ENCODE peak calls at places on chromosomes 11 and 22, in five cellular contexts. T is endothelial cell of umbilical vein, L is fibroblast of mammary gland, J is nephron progenitor cell, S is WERI-Rb-1. U is an unnamed sample.

GRCh38 chr11:11215058-11215815 is 137.8 kb downstream of the CSNK2A3 start:
- DNase-seq in T (no peak), L (no peak), J (no peak), S (no peak), U (no peak)

GRCh38 chr11:117607449-117607848 is 189.6 kb downstream of the DSCAML1 start:
- DNase-seq in T (no peak), L (no peak), J (no peak), S (no peak), U (no peak)

GRCh38 chr11:126627376-126627775 is 271.9 kb downstream of the ST3GAL4 start:
- DNase-seq in T (no peak), L (no peak), J (no peak), S (no peak), U (no peak)

GRCh38 chr11:95245038-95245437 is 14.0 kb upstream of the SESN3 start:
- DNase-seq in T (no peak), L (peak), J (no peak), S (no peak), U (peak)

GRCh38 chr11:9755561-9755960 is 91.7 kb downstream of the SWAP70 start:
- DNase-seq in T (peak), L (peak), J (no peak), S (no peak), U (peak)

GRCh38 chr11:14722507-14722906 is 78.9 kb downstream of the PDE3B start:
- DNase-seq in T (no peak), L (no peak), J (no peak), S (no peak), U (no peak)

GRCh38 chr11:115712296-115712695 is 208.1 kb upstream of the CADM1 start:
- DNase-seq in T (no peak), L (no peak), J (no peak), S (no peak), U (no peak)

GRCh38 chr11:122872046-122872445 is 10.5 kb upstream of the JHY start:
- DNase-seq in T (no peak), L (no peak), J (no peak), S (no peak), U (peak)

GRCh38 chr22:49671331-49672012 is 156.2 kb downstream of the BRD1 start:
- DNase-seq in T (no peak), L (no peak), J (no peak), S (no peak), U (no peak)

GRCh38 chr11:57432017-57432590 is 5.2 kb upstream of the SLC43A3 start:
- DNase-seq in T (no peak), L (no peak), J (no peak), S (no peak), U (no peak)

GRCh38 chr11:79081441-79082124 is 359.2 kb downstream of the TENM4 start:
- DNase-seq in T (peak), L (peak), J (no peak), S (peak), U (no peak)

GRCh38 chr11:75553182-75553581 is 8.9 kb upstream of the SERPINH1 start:
- DNase-seq in T (no peak), L (no peak), J (no peak), S (no peak), U (no peak)

GRCh38 chr11:13207665-13208594 is 69.7 kb upstream of the BMAL1 start:
- DNase-seq in T (peak), L (peak), J (no peak), S (no peak), U (no peak)

GRCh38 chr22:48761546-48761945 is 1066.1 kb downstream of the BRD1 start:
- DNase-seq in T (no peak), L (no peak), J (no peak), S (peak), U (no peak)

GRCh38 chr11:69138265-69138664 is 17.5 kb upstream of the SMIM38 start:
- DNase-seq in T (no peak), L (peak), J (no peak), S (no peak), U (no peak)

GRCh38 chr22:38766076-38766777 is 10.4 kb upstream of the SUN2 start:
- DNase-seq in T (peak), L (peak), J (peak), S (peak), U (peak)

GRCh38 chr11:116513894-116514293 is 258.9 kb downstream of the BUD13 start:
- DNase-seq in T (peak), L (peak), J (peak), S (peak), U (no peak)

GRCh38 chr11:130451261-130452019 is 3.0 kb downstream of the ADAMTS15 start:
- DNase-seq in T (no peak), L (peak), J (no peak), S (no peak), U (no peak)

GRCh38 chr11:78647266-78647915 is 72.7 kb upstream of the NARS2 start:
- DNase-seq in T (no peak), L (no peak), J (no peak), S (no peak), U (no peak)

GRCh38 chr11:8604078-8604723 is 10.2 kb upstream of the STK33 start:
- DNase-seq in T (peak), L (peak), J (peak), S (peak), U (peak)

GRCh38 chr11:104594228-104594958 is 303.9 kb downstream of the CASP12 start:
- DNase-seq in T (no peak), L (peak), J (no peak), S (no peak), U (no peak)

GRCh38 chr11:15663778-15664218 is 549.1 kb downstream of the INSC start:
- DNase-seq in T (no peak), L (no peak), J (peak), S (no peak), U (no peak)

GRCh38 chr11:65378208-65378927 is 4.1 kb downstream of the SLC25A45 start:
- DNase-seq in T (no peak), L (no peak), J (no peak), S (peak), U (no peak)

GRCh38 chr11:65377036-65377435 is 5.4 kb downstream of the SLC25A45 start:
- DNase-seq in T (no peak), L (no peak), J (no peak), S (no peak), U (no peak)

GRCh38 chr11:65376138-65376713 is 6.2 kb downstream of the SLC25A45 start:
- DNase-seq in T (no peak), L (no peak), J (no peak), S (no peak), U (no peak)

GRCh38 chr11:65378928-65379638 is 3.4 kb downstream of the SLC25A45 start:
- DNase-seq in T (no peak), L (no peak), J (no peak), S (no peak), U (no peak)

DNA sequence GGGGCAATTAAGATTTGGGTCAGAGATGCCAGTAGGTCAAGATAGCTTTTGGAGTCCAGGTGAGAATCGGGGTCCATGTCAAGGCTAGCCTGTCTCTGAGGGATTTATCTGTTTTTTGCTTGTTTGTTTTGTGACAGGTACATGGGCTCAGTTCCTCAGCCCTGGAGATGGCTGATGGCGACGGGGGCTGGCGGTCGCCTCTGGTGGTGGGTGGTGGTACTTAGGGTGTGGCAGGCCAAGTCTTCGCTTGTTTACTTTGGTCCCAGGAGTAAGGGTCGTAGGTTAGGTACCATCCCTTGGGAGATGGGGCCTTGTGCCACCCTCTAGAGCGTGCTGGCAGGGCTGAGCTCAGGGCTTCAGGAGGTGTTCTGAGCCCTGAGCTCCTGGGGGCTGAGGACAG is 4.7 kb downstream of the SLC25A45 start:
- DNase-seq in T (no peak), L (no peak), J (no peak), S (no peak), U (no peak)
- TF ChIP-seq CTCF in T (no peak), L (no peak), J (no peak), S (no peak), U (no peak)

DNA sequence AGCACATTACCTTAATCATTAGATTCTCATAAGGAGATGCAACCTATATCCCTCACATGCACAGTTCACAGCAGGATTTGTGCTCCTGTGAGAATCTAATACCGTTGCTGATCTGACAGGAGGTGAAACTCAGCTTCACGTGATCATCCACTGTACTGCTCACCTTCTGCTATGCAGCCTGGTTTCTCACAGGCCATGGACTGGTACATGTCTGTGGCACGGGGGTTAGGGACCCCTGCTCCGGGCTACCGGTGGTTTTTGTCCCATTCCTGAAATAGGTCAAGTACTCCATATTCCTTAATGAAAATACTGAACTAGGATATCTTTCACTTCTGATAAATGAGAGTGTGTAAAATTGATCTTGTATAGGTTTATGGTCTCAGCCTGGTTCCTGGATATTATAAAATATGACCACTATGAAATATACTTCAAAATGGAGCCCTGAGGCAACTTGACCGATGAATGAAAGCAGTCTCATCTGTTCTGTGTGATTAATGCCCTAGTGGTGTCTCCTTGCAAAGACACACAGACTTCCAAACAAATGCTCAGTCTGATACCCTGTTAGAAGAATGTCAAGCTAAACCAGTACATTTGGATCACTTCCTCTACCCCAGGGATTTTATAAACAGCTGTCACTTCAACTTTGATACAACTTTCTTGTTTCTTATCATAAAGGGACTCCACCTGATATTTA is 492.9 kb upstream of the ANO3 start:
- DNase-seq in T (no peak), L (no peak), J (no peak), S (no peak), U (no peak)
- TF ChIP-seq CTCF in T (no peak), L (no peak), J (no peak), S (peak), U (peak)

DNA sequence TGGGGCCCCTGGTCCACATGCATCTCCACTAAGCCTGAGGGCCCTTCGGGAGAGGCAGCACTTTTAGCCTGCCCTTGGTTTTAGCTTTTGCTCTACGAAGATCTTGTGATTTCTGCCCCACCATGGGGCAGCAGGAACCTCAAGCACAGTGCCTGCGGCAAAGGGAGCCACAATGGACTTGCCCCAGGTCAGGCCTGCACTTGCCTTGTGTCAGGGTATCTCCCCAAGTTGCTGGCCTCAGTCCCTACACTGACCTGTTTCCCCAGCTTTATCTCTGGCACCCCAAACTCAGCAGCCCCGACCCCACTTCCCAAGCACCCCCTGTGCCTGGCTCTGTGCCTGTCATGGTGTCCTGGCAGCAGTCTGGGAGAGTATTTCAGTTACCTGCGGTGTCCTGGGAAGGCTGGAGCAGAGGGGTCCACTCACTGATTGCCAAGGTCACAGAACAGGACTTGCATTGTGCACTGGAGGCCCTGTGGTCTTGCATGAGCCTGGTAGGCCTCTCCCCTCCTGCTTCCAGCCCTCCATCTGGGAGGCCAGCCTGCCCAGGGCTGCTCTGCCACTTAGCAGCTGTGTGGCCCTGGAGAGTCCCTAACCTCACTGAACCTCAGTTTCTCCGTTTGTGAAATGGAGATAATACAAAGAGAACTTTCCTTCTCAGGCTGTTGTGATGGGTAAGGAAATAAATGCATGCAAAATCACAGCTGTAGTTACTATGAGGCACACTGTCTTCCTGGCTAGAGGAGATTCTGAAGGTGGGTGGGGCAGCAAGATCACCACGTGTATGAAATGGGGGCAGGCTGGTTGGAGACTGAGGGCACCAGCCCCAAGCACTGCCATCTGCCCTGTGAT is 3.6 kb upstream of the AIFM3 start:
- DNase-seq in T (no peak), L (no peak), J (no peak), S (no peak), U (no peak)
- TF ChIP-seq CTCF in T (no peak), L (no peak), J (no peak), S (no peak), U (no peak)

GRCh38 chr11:66542362-66542761 is 3.5 kb downstream of the ZDHHC24 start:
- DNase-seq in T (no peak), L (peak), J (no peak), S (no peak), U (no peak)

GRCh38 chr11:66546368-66546965 is at the start of gene ACTN3:
- DNase-seq in T (no peak), L (peak), J (peak), S (no peak), U (no peak)

GRCh38 chr11:66541892-66542291 is 4.0 kb downstream of the ZDHHC24 start:
- DNase-seq in T (no peak), L (no peak), J (no peak), S (no peak), U (no peak)

GRCh38 chr11:66545701-66546367 is at the start of gene ZDHHC24:
- DNase-seq in T (peak), L (peak), J (peak), S (peak), U (peak)

GRCh38 chr11:66543263-66544107 is 2.4 kb downstream of the ZDHHC24 start:
- DNase-seq in T (peak), L (peak), J (peak), S (peak), U (no peak)
- TF ChIP-seq CTCF in T (peak), L (peak), J (peak), S (peak), U (peak)

GRCh38 chr11:111422494-111423249 is 43.6 kb upstream of the POU2AF1 start:
- DNase-seq in T (no peak), L (peak), J (peak), S (peak), U (no peak)
- TF ChIP-seq CTCF in T (peak), L (peak), J (peak), S (peak), U (peak)

GRCh38 chr22:22709719-22710445 is 65.5 kb downstream of the GGTLC2 start:
- DNase-seq in T (no peak), L (peak), J (peak), S (peak), U (no peak)
- TF ChIP-seq CTCF in T (peak), L (peak), J (peak), S (peak), U (peak)

GRCh38 chr11:72751293-72752087 is 718 bp downstream of the ARAP1 start:
- DNase-seq in T (no peak), L (no peak), J (no peak), S (no peak), U (no peak)

GRCh38 chr11:72754149-72754543 is 1.9 kb upstream of the ARAP1 start:
- DNase-seq in T (no peak), L (no peak), J (no peak), S (no peak), U (no peak)

GRCh38 chr11:72752088-72752914 is at the start of gene ARAP1:
- DNase-seq in T (peak), L (peak), J (peak), S (peak), U (peak)

GRCh38 chr11:72754544-72755155 is 2.4 kb upstream of the ARAP1 start:
- DNase-seq in T (no peak), L (no peak), J (no peak), S (no peak), U (no peak)

GRCh38 chr11:72753341-72754148 is 1.3 kb upstream of the ARAP1 start:
- DNase-seq in T (no peak), L (no peak), J (no peak), S (no peak), U (no peak)
- TF ChIP-seq CTCF in T (no peak), L (no peak), J (no peak), S (peak), U (peak)

GRCh38 chr11:31690516-31690915 is 120.6 kb downstream of the PAX6 start:
- DNase-seq in T (peak), L (no peak), J (no peak), S (no peak), U (no peak)
- TF ChIP-seq CTCF in T (no peak), L (no peak), J (no peak), S (no peak), U (no peak)

GRCh38 chr11:60502221-60502775 is 9.7 kb downstream of the MS4A12 start:
- DNase-seq in T (no peak), L (no peak), J (no peak), S (no peak), U (no peak)
- TF ChIP-seq CTCF in T (no peak), L (no peak), J (no peak), S (no peak), U (no peak)

GRCh38 chr22:37571992-37572373 is 7.9 kb downstream of the LGALS2 start:
- DNase-seq in T (no peak), L (no peak), J (no peak), S (no peak), U (no peak)

GRCh38 chr22:37569921-37570660 is 9.8 kb downstream of the LGALS2 start:
- DNase-seq in T (no peak), L (no peak), J (no peak), S (no peak), U (peak)

GRCh38 chr22:37570661-37570976 is 9.3 kb downstream of the LGALS2 start:
- DNase-seq in T (no peak), L (no peak), J (no peak), S (no peak), U (no peak)

GRCh38 chr22:37569009-37569920 is 9.0 kb downstream of the CDC42EP1 start:
- DNase-seq in T (no peak), L (no peak), J (no peak), S (no peak), U (peak)

GRCh38 chr22:37571258-37571991 is 8.5 kb downstream of the LGALS2 start:
- DNase-seq in T (no peak), L (no peak), J (no peak), S (no peak), U (no peak)
- TF ChIP-seq CTCF in T (peak), L (no peak), J (no peak), S (no peak), U (peak)